ENCODE peak calls at places on chromosome 3, in five cellular contexts. L is fibroblast of the aortic adventitia, H is iPS-NIHi11, B is HEK293T, Q is progenitor cell of endocrine pancreas. G is an unnamed sample.

GRCh38 chr3:73558399-73559075 is 66.2 kb downstream of the PDZRN3 start:
- DNase-seq in Q (no peak), B (no peak), L (peak), H (peak), G (no peak)

GRCh38 chr3:71510485-71510884 is 73.0 kb downstream of the FOXP1 start:
- DNase-seq in B (peak), Q (no peak), L (peak), H (peak), G (no peak)

GRCh38 chr3:120743556-120744195 is 1.1 kb downstream of the GTF2E1 start:
- DNase-seq in Q (no peak), L (peak), H (no peak), B (no peak), G (no peak)

GRCh38 chr3:133506215-133506901 is 67.1 kb upstream of the CDV3 start:
- DNase-seq in L (no peak), B (no peak), H (no peak), Q (no peak), G (peak)

GRCh38 chr3:159840900-159841299 is 147.7 kb upstream of the IL12A start:
- DNase-seq in H (no peak), B (no peak), L (peak), Q (no peak), G (no peak)

GRCh38 chr3:27046346-27046745 is 322.8 kb downstream of the NEK10 start:
- DNase-seq in H (no peak), Q (no peak), B (no peak), L (no peak), G (peak)

GRCh38 chr3:32951410-32951811 is at the start of gene CCR4:
- DNase-seq in H (no peak), Q (no peak), B (no peak), L (peak), G (no peak)

GRCh38 chr3:126858887-126859286 is 124.0 kb upstream of the PLXNA1 start:
- DNase-seq in H (no peak), Q (no peak), L (peak), B (no peak), G (no peak)

GRCh38 chr3:126127452-126127851 is 43.5 kb upstream of the SLC41A3 start:
- DNase-seq in H (no peak), L (no peak), B (no peak), Q (no peak), G (no peak)

GRCh38 chr3:197183582-197183981 is 114.8 kb downstream of the DLG1 start:
- DNase-seq in H (no peak), Q (no peak), L (no peak), B (peak), G (no peak)

GRCh38 chr3:186514296-186515002 is 29.7 kb downstream of the CRYGS start:
- DNase-seq in L (no peak), Q (no peak), H (peak), B (peak), G (no peak)

GRCh38 chr3:165196577-165197561 is 685 bp upstream of the SLITRK3 start:
- DNase-seq in H (peak), Q (no peak), L (peak), B (peak), G (peak)

GRCh38 chr3:46918202-46918601 is 40.7 kb downstream of the PTH1R start:
- DNase-seq in H (no peak), B (no peak), Q (no peak), L (no peak), G (no peak)

GRCh38 chr3:53974314-53974713 is 82.7 kb upstream of the SELENOK start:
- DNase-seq in H (no peak), L (no peak), B (no peak), Q (no peak), G (peak)

GRCh38 chr3:161508852-161509477 is 12.4 kb downstream of the OTOL1 start:
- DNase-seq in B (peak), Q (no peak), L (peak), H (no peak), G (no peak)

G was measured in left kidney.